ENCODE peak calls at places on chromosomes 7 and 10, in six cellular contexts. T is B cell; L is suprapubic skin; V is Right ventricle myocardium inferior; W is activated naive CD4-positive, alpha-beta T cell; Q is LoVo. A is an unnamed sample.

GRCh38 chr10:44387853-44388251 is 3.0 kb upstream of the CXCL12 start:
- DNase-seq in T (no peak), W (no peak), Q (no peak), V (peak), L (peak), A (no peak)

GRCh38 chr7:67413670-67414069 is 417.0 kb downstream of the TYW1 start:
- DNase-seq in T (no peak), W (no peak), V (no peak), L (no peak), Q (no peak), A (no peak)

GRCh38 chr7:112873831-112874553 is 83.8 kb upstream of the TMEM168 start:
- DNase-seq in L (no peak), V (no peak), Q (no peak), W (no peak), T (no peak), A (no peak)

GRCh38 chr10:93088466-93088865 is 14.8 kb downstream of the CYP26A1 start:
- DNase-seq in W (no peak), L (no peak), T (no peak), Q (no peak), V (no peak), A (no peak)

GRCh38 chr7:31017748-31018120 is 34.4 kb upstream of the ADCYAP1R1 start:
- DNase-seq in W (no peak), V (no peak), L (no peak), Q (no peak), T (no peak), A (no peak)

GRCh38 chr10:27100800-27101347 is 580 bp upstream of the ANKRD26 start:
- DNase-seq in W (no peak), T (no peak), Q (no peak), V (no peak), L (no peak), A (no peak)

GRCh38 chr7:140673063-140673769 is 471 bp downstream of the ADCK2 start:
- DNase-seq in V (peak), T (peak), W (peak), L (peak), Q (peak), A (peak)

GRCh38 chr7:20444041-20444440 is 113.3 kb downstream of the ITGB8 start:
- DNase-seq in Q (no peak), W (no peak), T (no peak), V (no peak), L (no peak), A (no peak)

GRCh38 chr10:48541144-48541795 is 63.6 kb downstream of the ARHGAP22 start:
- DNase-seq in W (no peak), Q (no peak), T (no peak), V (no peak), L (no peak), A (no peak)